ENCODE peak calls at places on chromosomes 6 and 20, in ten cellular contexts. One of them, this sample, is unnamed.

GRCh38 chr6:83978324-83978734 is 55.2 kb upstream of the MRAP2 start:
- DNase-seq in Peyer's patch: no peak
- DNase-seq in GM06990: no peak
- DNase-seq in left ventricle myocardium inferior: no peak
- DNase-seq in prostate gland: no peak
- DNase-seq in pancreas: no peak
- DNase-seq in fibroblast of pulmonary artery: no peak
- DNase-seq in gastrocnemius medialis: no peak
- DNase-seq in tibial nerve: no peak
- DNase-seq in HFF-Myc: no peak
- DNase-seq in this sample: no peak

GRCh38 chr20:10793741-10794140 is 119.9 kb upstream of the JAG1 start:
- DNase-seq in Peyer's patch: no peak
- DNase-seq in GM06990: no peak
- DNase-seq in left ventricle myocardium inferior: no peak
- DNase-seq in prostate gland: peak; percentile 36
- DNase-seq in pancreas: no peak
- DNase-seq in fibroblast of pulmonary artery: no peak
- DNase-seq in gastrocnemius medialis: no peak
- DNase-seq in tibial nerve: no peak
- DNase-seq in HFF-Myc: no peak
- DNase-seq in this sample: no peak

GRCh38 chr6:83847179-83847578 is 6.0 kb upstream of the RIPPLY2 start:
- DNase-seq in Peyer's patch: no peak
- DNase-seq in GM06990: peak; percentile 65
- DNase-seq in left ventricle myocardium inferior: no peak
- DNase-seq in prostate gland: no peak
- DNase-seq in pancreas: no peak
- DNase-seq in fibroblast of pulmonary artery: no peak
- DNase-seq in gastrocnemius medialis: no peak
- DNase-seq in tibial nerve: no peak
- DNase-seq in HFF-Myc: no peak
- DNase-seq in this sample: peak; percentile 18

GRCh38 chr6:69584913-69585729 is 211.7 kb downstream of the LMBRD1 start:
- DNase-seq in Peyer's patch: no peak
- DNase-seq in GM06990: peak; percentile 63
- DNase-seq in left ventricle myocardium inferior: no peak
- DNase-seq in prostate gland: no peak
- DNase-seq in pancreas: no peak
- DNase-seq in fibroblast of pulmonary artery: no peak
- DNase-seq in gastrocnemius medialis: no peak
- DNase-seq in tibial nerve: no peak
- DNase-seq in HFF-Myc: no peak
- DNase-seq in this sample: peak; percentile 35

GRCh38 chr6:139591075-139591474 is 216.6 kb upstream of the CITED2 start:
- DNase-seq in Peyer's patch: no peak
- DNase-seq in GM06990: no peak
- DNase-seq in left ventricle myocardium inferior: no peak
- DNase-seq in prostate gland: no peak
- DNase-seq in pancreas: no peak
- DNase-seq in fibroblast of pulmonary artery: no peak
- DNase-seq in gastrocnemius medialis: no peak
- DNase-seq in tibial nerve: no peak
- DNase-seq in HFF-Myc: no peak
- DNase-seq in this sample: no peak

GRCh38 chr6:5640614-5641013 is 366.1 kb downstream of the NRN1 start:
- DNase-seq in Peyer's patch: no peak
- DNase-seq in GM06990: no peak
- DNase-seq in left ventricle myocardium inferior: no peak
- DNase-seq in prostate gland: no peak
- DNase-seq in pancreas: no peak
- DNase-seq in fibroblast of pulmonary artery: no peak
- DNase-seq in gastrocnemius medialis: no peak
- DNase-seq in tibial nerve: no peak
- DNase-seq in HFF-Myc: no peak
- DNase-seq in this sample: no peak

GRCh38 chr6:71446084-71446869 is 157.7 kb downstream of the OGFRL1 start:
- DNase-seq in Peyer's patch: no peak
- DNase-seq in GM06990: no peak
- DNase-seq in left ventricle myocardium inferior: no peak
- DNase-seq in prostate gland: no peak
- DNase-seq in pancreas: no peak
- DNase-seq in fibroblast of pulmonary artery: no peak
- DNase-seq in gastrocnemius medialis: no peak
- DNase-seq in tibial nerve: no peak
- DNase-seq in HFF-Myc: no peak
- DNase-seq in this sample: no peak

GRCh38 chr6:36028887-36029324 is 1.3 kb downstream of the MAPK14 start:
- DNase-seq in Peyer's patch: peak; percentile 79
- DNase-seq in GM06990: peak; percentile 24
- DNase-seq in left ventricle myocardium inferior: peak; percentile 63
- DNase-seq in prostate gland: peak; percentile 69
- DNase-seq in pancreas: peak; percentile 56
- DNase-seq in fibroblast of pulmonary artery: peak; percentile 88
- DNase-seq in gastrocnemius medialis: peak; percentile 52
- DNase-seq in tibial nerve: peak; percentile 68
- DNase-seq in HFF-Myc: no peak
- DNase-seq in this sample: no peak

GRCh38 chr20:32557284-32557683 is 27.8 kb downstream of the NOL4L start:
- DNase-seq in Peyer's patch: no peak
- DNase-seq in GM06990: no peak
- DNase-seq in left ventricle myocardium inferior: no peak
- DNase-seq in prostate gland: no peak
- DNase-seq in pancreas: no peak
- DNase-seq in fibroblast of pulmonary artery: no peak
- DNase-seq in gastrocnemius medialis: no peak
- DNase-seq in tibial nerve: no peak
- DNase-seq in HFF-Myc: no peak
- DNase-seq in this sample: no peak

GRCh38 chr6:144338474-144338873 is 53.3 kb downstream of the UTRN start:
- DNase-seq in Peyer's patch: no peak
- DNase-seq in GM06990: no peak
- DNase-seq in left ventricle myocardium inferior: no peak
- DNase-seq in prostate gland: no peak
- DNase-seq in pancreas: no peak
- DNase-seq in fibroblast of pulmonary artery: no peak
- DNase-seq in gastrocnemius medialis: no peak
- DNase-seq in tibial nerve: no peak
- DNase-seq in HFF-Myc: no peak
- DNase-seq in this sample: no peak

GRCh38 chr20:61724376-61724775 is 341.3 kb downstream of the TAF4 start:
- DNase-seq in Peyer's patch: no peak
- DNase-seq in GM06990: no peak
- DNase-seq in left ventricle myocardium inferior: no peak
- DNase-seq in prostate gland: no peak
- DNase-seq in pancreas: no peak
- DNase-seq in fibroblast of pulmonary artery: no peak
- DNase-seq in gastrocnemius medialis: no peak
- DNase-seq in tibial nerve: no peak
- DNase-seq in HFF-Myc: no peak
- DNase-seq in this sample: no peak

GRCh38 chr6:7190791-7191190 is 83.0 kb downstream of the RREB1 start:
- DNase-seq in Peyer's patch: no peak
- DNase-seq in GM06990: no peak
- DNase-seq in left ventricle myocardium inferior: no peak
- DNase-seq in prostate gland: no peak
- DNase-seq in pancreas: no peak
- DNase-seq in fibroblast of pulmonary artery: no peak
- DNase-seq in gastrocnemius medialis: no peak
- DNase-seq in tibial nerve: no peak
- DNase-seq in HFF-Myc: no peak
- DNase-seq in this sample: no peak

GRCh38 chr6:114390176-114390575 is 47.4 kb upstream of the HS3ST5 start:
- DNase-seq in Peyer's patch: no peak
- DNase-seq in GM06990: no peak
- DNase-seq in left ventricle myocardium inferior: no peak
- DNase-seq in prostate gland: no peak
- DNase-seq in pancreas: no peak
- DNase-seq in fibroblast of pulmonary artery: no peak
- DNase-seq in gastrocnemius medialis: no peak
- DNase-seq in tibial nerve: no peak
- DNase-seq in HFF-Myc: no peak
- DNase-seq in this sample: no peak

GRCh38 chr6:37068523-37069270 is 63.2 kb downstream of the FGD2 start:
- DNase-seq in Peyer's patch: no peak
- DNase-seq in GM06990: no peak
- DNase-seq in left ventricle myocardium inferior: no peak
- DNase-seq in prostate gland: no peak
- DNase-seq in pancreas: no peak
- DNase-seq in fibroblast of pulmonary artery: no peak
- DNase-seq in gastrocnemius medialis: peak; percentile 54
- DNase-seq in tibial nerve: no peak
- DNase-seq in HFF-Myc: no peak
- DNase-seq in this sample: peak; percentile 10

GRCh38 chr20:63752411-63753101 is 13.0 kb downstream of the SLC2A4RG start:
- DNase-seq in Peyer's patch: no peak
- DNase-seq in GM06990: no peak
- DNase-seq in left ventricle myocardium inferior: no peak
- DNase-seq in prostate gland: no peak
- DNase-seq in pancreas: no peak
- DNase-seq in fibroblast of pulmonary artery: no peak
- DNase-seq in gastrocnemius medialis: no peak
- DNase-seq in tibial nerve: no peak
- DNase-seq in HFF-Myc: no peak
- DNase-seq in this sample: no peak
- TF ChIP-seq CTCF in Peyer's patch: no peak
- TF ChIP-seq CTCF in GM06990: no peak
- TF ChIP-seq CTCF in left ventricle myocardium inferior: no peak
- TF ChIP-seq CTCF in prostate gland: no peak
- TF ChIP-seq CTCF in pancreas: no peak
- TF ChIP-seq CTCF in fibroblast of pulmonary artery: no peak
- TF ChIP-seq CTCF in gastrocnemius medialis: no peak
- TF ChIP-seq CTCF in tibial nerve: no peak
- TF ChIP-seq CTCF in HFF-Myc: no peak
- TF ChIP-seq CTCF in this sample: no peak

DNA sequence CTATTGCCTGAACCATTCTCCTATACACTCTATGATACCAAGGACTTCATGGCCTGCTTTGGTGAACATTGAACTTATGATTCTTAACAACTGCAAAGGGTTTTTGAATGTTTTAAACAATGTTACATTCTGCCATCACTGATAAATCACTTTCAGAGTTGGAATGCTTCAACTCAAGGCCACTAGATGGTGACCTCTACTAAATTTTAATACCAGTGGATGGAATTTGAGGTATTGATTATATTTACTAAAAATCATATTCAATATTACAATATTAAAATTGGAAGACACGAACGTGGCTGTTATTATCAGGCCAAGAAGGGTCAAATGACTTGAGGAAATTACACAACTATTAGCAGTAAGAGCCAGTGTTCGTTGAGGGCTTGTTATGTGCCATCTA is 18.6 kb downstream of the MYCT1 start:
- DNase-seq in Peyer's patch: no peak
- DNase-seq in GM06990: no peak
- DNase-seq in left ventricle myocardium inferior: no peak
- DNase-seq in prostate gland: no peak
- DNase-seq in pancreas: no peak
- DNase-seq in fibroblast of pulmonary artery: no peak
- DNase-seq in gastrocnemius medialis: no peak
- DNase-seq in tibial nerve: no peak
- DNase-seq in HFF-Myc: no peak
- DNase-seq in this sample: no peak
- TF ChIP-seq CTCF in Peyer's patch: no peak
- TF ChIP-seq CTCF in GM06990: no peak
- TF ChIP-seq CTCF in left ventricle myocardium inferior: no peak
- TF ChIP-seq CTCF in prostate gland: no peak
- TF ChIP-seq CTCF in pancreas: no peak
- TF ChIP-seq CTCF in fibroblast of pulmonary artery: peak; percentile 8
- TF ChIP-seq CTCF in gastrocnemius medialis: no peak
- TF ChIP-seq CTCF in tibial nerve: no peak
- TF ChIP-seq CTCF in HFF-Myc: no peak
- TF ChIP-seq CTCF in this sample: no peak

DNA sequence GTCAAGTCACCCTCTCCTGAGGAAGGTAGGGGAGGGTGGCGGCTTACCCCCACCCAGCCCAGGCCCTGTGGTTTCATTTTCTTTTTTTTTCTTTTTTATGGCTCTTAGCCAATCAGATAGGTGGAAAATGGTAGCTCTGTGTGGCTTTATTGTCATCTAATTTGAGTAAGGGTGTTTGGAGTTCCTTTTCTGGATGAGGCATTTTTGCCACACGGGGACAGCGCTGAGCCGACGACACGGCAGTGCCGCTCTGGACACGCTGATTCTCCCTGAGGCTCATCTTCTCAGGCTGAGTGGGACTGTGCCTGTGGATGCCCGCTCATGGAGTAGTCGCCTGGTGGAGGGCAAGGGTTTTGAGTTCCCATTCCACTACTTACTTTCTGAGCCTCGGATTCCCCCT is 37.6 kb upstream of the ANGPT4 start:
- DNase-seq in Peyer's patch: no peak
- DNase-seq in GM06990: no peak
- DNase-seq in left ventricle myocardium inferior: no peak
- DNase-seq in prostate gland: no peak
- DNase-seq in pancreas: no peak
- DNase-seq in fibroblast of pulmonary artery: no peak
- DNase-seq in gastrocnemius medialis: no peak
- DNase-seq in tibial nerve: no peak
- DNase-seq in HFF-Myc: no peak
- DNase-seq in this sample: no peak
- TF ChIP-seq CTCF in Peyer's patch: no peak
- TF ChIP-seq CTCF in GM06990: no peak
- TF ChIP-seq CTCF in left ventricle myocardium inferior: no peak
- TF ChIP-seq CTCF in prostate gland: no peak
- TF ChIP-seq CTCF in pancreas: no peak
- TF ChIP-seq CTCF in fibroblast of pulmonary artery: peak; percentile 30
- TF ChIP-seq CTCF in gastrocnemius medialis: no peak
- TF ChIP-seq CTCF in tibial nerve: peak; percentile 11
- TF ChIP-seq CTCF in HFF-Myc: no peak
- TF ChIP-seq CTCF in this sample: no peak

GRCh38 chr20:4235512-4236043 is 220.2 kb upstream of the RNF24 start:
- DNase-seq in Peyer's patch: no peak
- DNase-seq in GM06990: no peak
- DNase-seq in left ventricle myocardium inferior: no peak
- DNase-seq in prostate gland: no peak
- DNase-seq in pancreas: no peak
- DNase-seq in fibroblast of pulmonary artery: no peak
- DNase-seq in gastrocnemius medialis: no peak
- DNase-seq in tibial nerve: no peak
- DNase-seq in HFF-Myc: no peak
- DNase-seq in this sample: no peak

GRCh38 chr20:4230651-4231050 is 215.3 kb upstream of the RNF24 start:
- DNase-seq in Peyer's patch: no peak
- DNase-seq in GM06990: no peak
- DNase-seq in left ventricle myocardium inferior: no peak
- DNase-seq in prostate gland: no peak
- DNase-seq in pancreas: no peak
- DNase-seq in fibroblast of pulmonary artery: peak; percentile 25
- DNase-seq in gastrocnemius medialis: no peak
- DNase-seq in tibial nerve: no peak
- DNase-seq in HFF-Myc: no peak
- DNase-seq in this sample: no peak

GRCh38 chr20:4234664-4235063 is 219.3 kb upstream of the RNF24 start:
- DNase-seq in Peyer's patch: no peak
- DNase-seq in GM06990: no peak
- DNase-seq in left ventricle myocardium inferior: no peak
- DNase-seq in prostate gland: no peak
- DNase-seq in pancreas: no peak
- DNase-seq in fibroblast of pulmonary artery: no peak
- DNase-seq in gastrocnemius medialis: no peak
- DNase-seq in tibial nerve: no peak
- DNase-seq in HFF-Myc: no peak
- DNase-seq in this sample: no peak

GRCh38 chr20:4234128-4234527 is 218.8 kb upstream of the RNF24 start:
- DNase-seq in Peyer's patch: no peak
- DNase-seq in GM06990: no peak
- DNase-seq in left ventricle myocardium inferior: no peak
- DNase-seq in prostate gland: peak; percentile 45
- DNase-seq in pancreas: peak; percentile 62
- DNase-seq in fibroblast of pulmonary artery: peak; percentile 91
- DNase-seq in gastrocnemius medialis: no peak
- DNase-seq in tibial nerve: no peak
- DNase-seq in HFF-Myc: no peak
- DNase-seq in this sample: no peak

GRCh38 chr20:4233520-4233919 is 218.2 kb upstream of the RNF24 start:
- DNase-seq in Peyer's patch: no peak
- DNase-seq in GM06990: no peak
- DNase-seq in left ventricle myocardium inferior: no peak
- DNase-seq in prostate gland: no peak
- DNase-seq in pancreas: no peak
- DNase-seq in fibroblast of pulmonary artery: no peak
- DNase-seq in gastrocnemius medialis: no peak
- DNase-seq in tibial nerve: no peak
- DNase-seq in HFF-Myc: no peak
- DNase-seq in this sample: no peak
- TF ChIP-seq CTCF in Peyer's patch: no peak
- TF ChIP-seq CTCF in GM06990: peak; percentile 36
- TF ChIP-seq CTCF in left ventricle myocardium inferior: no peak
- TF ChIP-seq CTCF in prostate gland: no peak
- TF ChIP-seq CTCF in pancreas: no peak
- TF ChIP-seq CTCF in fibroblast of pulmonary artery: peak; percentile 22
- TF ChIP-seq CTCF in gastrocnemius medialis: no peak
- TF ChIP-seq CTCF in tibial nerve: no peak
- TF ChIP-seq CTCF in HFF-Myc: peak; percentile 19
- TF ChIP-seq CTCF in this sample: peak; percentile 24